ENCODE peak calls at places on chromosomes 4 and X, in nine cellular contexts. One of them, this sample, is unnamed.

GRCh38 chrX:51975811-51976210 is 82.4 kb downstream of the MAGED1 start:
- DNase-seq in mucosa of descending colon: no peak
- DNase-seq in neural progenitor cell: no peak
- DNase-seq in fibroblast of pulmonary artery: no peak
- DNase-seq in fibroblast of the aortic adventitia: no peak
- DNase-seq in mammary epithelial cell: no peak
- DNase-seq in fibroblast of lung: no peak
- DNase-seq in lower lobe of right lung: no peak
- DNase-seq in keratinocyte: no peak
- DNase-seq in this sample: no peak

GRCh38 chr4:77202491-77202890 is 45.5 kb downstream of the CCNG2 start:
- DNase-seq in fibroblast of the aortic adventitia: no peak
- DNase-seq in fibroblast of pulmonary artery: no peak
- DNase-seq in neural progenitor cell: no peak
- DNase-seq in lower lobe of right lung: no peak
- DNase-seq in mammary epithelial cell: peak; percentile 89
- DNase-seq in mucosa of descending colon: no peak
- DNase-seq in keratinocyte: peak; percentile 71
- DNase-seq in fibroblast of lung: no peak
- DNase-seq in this sample: no peak

GRCh38 chr4:85901500-85901899 is 426.6 kb downstream of the ARHGAP24 start:
- DNase-seq in lower lobe of right lung: no peak
- DNase-seq in fibroblast of pulmonary artery: peak; percentile 24
- DNase-seq in fibroblast of lung: peak; percentile 58
- DNase-seq in fibroblast of the aortic adventitia: no peak
- DNase-seq in mucosa of descending colon: no peak
- DNase-seq in mammary epithelial cell: no peak
- DNase-seq in keratinocyte: no peak
- DNase-seq in neural progenitor cell: no peak
- DNase-seq in this sample: peak; percentile 88

GRCh38 chr4:4533461-4534169 is 8.2 kb downstream of the STX18 start:
- DNase-seq in fibroblast of lung: no peak
- DNase-seq in fibroblast of the aortic adventitia: no peak
- DNase-seq in mucosa of descending colon: no peak
- DNase-seq in lower lobe of right lung: no peak
- DNase-seq in mammary epithelial cell: no peak
- DNase-seq in neural progenitor cell: no peak
- DNase-seq in keratinocyte: no peak
- DNase-seq in fibroblast of pulmonary artery: no peak
- DNase-seq in this sample: no peak

GRCh38 chrX:106247162-106247561 is 79.1 kb downstream of the PWWP3B start:
- DNase-seq in fibroblast of the aortic adventitia: no peak
- DNase-seq in keratinocyte: no peak
- DNase-seq in mucosa of descending colon: no peak
- DNase-seq in fibroblast of lung: no peak
- DNase-seq in fibroblast of pulmonary artery: peak; percentile 44
- DNase-seq in mammary epithelial cell: peak; percentile 67
- DNase-seq in neural progenitor cell: no peak
- DNase-seq in lower lobe of right lung: no peak
- DNase-seq in this sample: peak; percentile 1

GRCh38 chrX:101348452-101349222 is at the start of gene TIMM8A:
- DNase-seq in fibroblast of pulmonary artery: peak; percentile 69
- DNase-seq in mammary epithelial cell: peak; percentile 70
- DNase-seq in keratinocyte: no peak
- DNase-seq in lower lobe of right lung: peak; percentile 87
- DNase-seq in fibroblast of the aortic adventitia: peak; percentile 61
- DNase-seq in fibroblast of lung: peak; percentile 63
- DNase-seq in mucosa of descending colon: peak; percentile 86
- DNase-seq in neural progenitor cell: peak; percentile 70
- DNase-seq in this sample: peak; percentile 57

GRCh38 chr4:52588097-52588496 is 71.0 kb downstream of the USP46 start:
- DNase-seq in neural progenitor cell: peak; percentile 60
- DNase-seq in fibroblast of lung: peak; percentile 17
- DNase-seq in keratinocyte: no peak
- DNase-seq in mammary epithelial cell: no peak
- DNase-seq in lower lobe of right lung: no peak
- DNase-seq in mucosa of descending colon: peak; percentile 36
- DNase-seq in fibroblast of the aortic adventitia: peak; percentile 11
- DNase-seq in fibroblast of pulmonary artery: peak; percentile 23
- DNase-seq in this sample: peak; percentile 14

GRCh38 chr4:150010525-150011126 is 67.6 kb upstream of the DCLK2 start:
- DNase-seq in fibroblast of lung: peak; percentile 79
- DNase-seq in fibroblast of pulmonary artery: peak; percentile 81
- DNase-seq in lower lobe of right lung: no peak
- DNase-seq in neural progenitor cell: peak; percentile 60
- DNase-seq in keratinocyte: no peak
- DNase-seq in fibroblast of the aortic adventitia: peak; percentile 86
- DNase-seq in mucosa of descending colon: no peak
- DNase-seq in mammary epithelial cell: peak; percentile 52
- DNase-seq in this sample: peak; percentile 75

GRCh38 chr4:163111588-163111987 is 55.1 kb downstream of the NAF1 start:
- DNase-seq in mucosa of descending colon: no peak
- DNase-seq in neural progenitor cell: peak; percentile 46
- DNase-seq in fibroblast of the aortic adventitia: peak; percentile 28
- DNase-seq in mammary epithelial cell: no peak
- DNase-seq in lower lobe of right lung: no peak
- DNase-seq in fibroblast of pulmonary artery: peak; percentile 42
- DNase-seq in fibroblast of lung: peak; percentile 11
- DNase-seq in keratinocyte: no peak
- DNase-seq in this sample: no peak

GRCh38 chr4:125112536-125112935 is 202.2 kb upstream of the FAT4 start:
- DNase-seq in lower lobe of right lung: no peak
- DNase-seq in keratinocyte: no peak
- DNase-seq in mucosa of descending colon: no peak
- DNase-seq in fibroblast of the aortic adventitia: no peak
- DNase-seq in fibroblast of lung: no peak
- DNase-seq in fibroblast of pulmonary artery: no peak
- DNase-seq in neural progenitor cell: no peak
- DNase-seq in mammary epithelial cell: no peak
- DNase-seq in this sample: no peak

GRCh38 chrX:19673334-19674040 is 158.2 kb upstream of the MAP3K15 start:
- DNase-seq in mucosa of descending colon: peak; percentile 48
- DNase-seq in fibroblast of pulmonary artery: peak; percentile 95
- DNase-seq in fibroblast of the aortic adventitia: peak; percentile 97
- DNase-seq in neural progenitor cell: no peak
- DNase-seq in lower lobe of right lung: no peak
- DNase-seq in fibroblast of lung: peak; percentile 92
- DNase-seq in keratinocyte: peak; percentile 66
- DNase-seq in mammary epithelial cell: peak; percentile 80
- DNase-seq in this sample: peak; percentile 95

GRCh38 chr4:77819409-77819835 is 254 bp upstream of the CNOT6L start:
- DNase-seq in keratinocyte: no peak
- DNase-seq in lower lobe of right lung: no peak
- DNase-seq in fibroblast of pulmonary artery: peak; percentile 3
- DNase-seq in fibroblast of the aortic adventitia: no peak
- DNase-seq in fibroblast of lung: no peak
- DNase-seq in neural progenitor cell: no peak
- DNase-seq in mucosa of descending colon: peak; percentile 66
- DNase-seq in mammary epithelial cell: no peak
- DNase-seq in this sample: no peak

GRCh38 chr4:2402053-2402452 is 16.4 kb downstream of the ZFYVE28 start:
- DNase-seq in fibroblast of the aortic adventitia: peak; percentile 36
- DNase-seq in neural progenitor cell: peak; percentile 94
- DNase-seq in mucosa of descending colon: peak; percentile 86
- DNase-seq in keratinocyte: no peak
- DNase-seq in fibroblast of lung: no peak
- DNase-seq in mammary epithelial cell: peak; percentile 21
- DNase-seq in lower lobe of right lung: peak; percentile 68
- DNase-seq in fibroblast of pulmonary artery: peak; percentile 55
- DNase-seq in this sample: peak; percentile 40

GRCh38 chr4:102799816-102800215 is 27.5 kb downstream of the UBE2D3 start:
- DNase-seq in mammary epithelial cell: no peak
- DNase-seq in lower lobe of right lung: no peak
- DNase-seq in fibroblast of lung: no peak
- DNase-seq in fibroblast of the aortic adventitia: peak; percentile 79
- DNase-seq in mucosa of descending colon: no peak
- DNase-seq in keratinocyte: no peak
- DNase-seq in neural progenitor cell: no peak
- DNase-seq in fibroblast of pulmonary artery: peak; percentile 27
- DNase-seq in this sample: peak; percentile 39

DNA sequence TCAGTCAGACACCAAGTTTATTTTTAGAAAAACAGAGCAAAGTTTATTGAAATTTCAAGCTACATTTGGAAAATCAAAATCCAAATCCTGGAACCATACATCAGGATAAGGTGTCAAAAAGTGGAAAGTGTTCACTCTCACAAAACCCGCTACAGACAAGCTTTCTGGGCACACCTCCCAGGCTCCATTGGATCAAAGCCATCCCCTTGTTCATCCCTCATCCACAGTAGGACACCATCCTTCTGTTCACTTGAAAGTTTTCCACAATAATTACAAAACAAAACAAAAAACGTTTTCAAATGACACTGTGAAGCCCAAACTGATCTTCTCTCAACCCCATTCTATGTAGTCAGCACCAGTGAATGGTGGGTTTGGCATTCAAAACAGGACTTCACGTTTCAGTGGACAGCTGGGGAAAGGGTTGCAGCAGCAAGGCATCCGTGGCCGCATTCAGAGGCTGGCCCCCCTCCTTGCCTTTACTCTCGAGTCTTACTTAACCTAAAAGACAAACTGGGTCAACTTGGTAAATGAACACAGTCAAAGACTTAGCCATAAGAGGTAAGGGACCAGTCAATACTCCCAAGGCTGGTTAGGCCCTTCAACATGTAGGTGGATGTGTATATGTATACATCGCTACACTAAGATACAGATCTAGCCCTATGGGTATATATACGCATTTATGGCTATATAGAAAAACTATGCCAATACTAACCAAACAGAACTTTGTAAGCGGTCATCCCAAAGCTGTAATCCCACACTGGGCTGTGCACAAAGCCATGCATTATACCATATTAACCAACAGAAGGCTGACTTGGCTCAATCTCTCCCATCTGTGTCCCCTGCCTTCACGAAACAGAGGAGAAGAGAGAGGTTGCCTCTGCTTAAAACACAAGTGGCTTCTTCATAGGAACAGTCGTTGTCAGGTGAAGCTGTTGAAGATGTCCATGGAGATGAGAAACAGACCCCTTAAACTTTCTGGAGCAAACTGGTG is 62.1 kb downstream of the TSC22D3 start:
- DNase-seq in fibroblast of lung: peak; percentile 34
- DNase-seq in fibroblast of pulmonary artery: peak; percentile 39
- DNase-seq in mucosa of descending colon: no peak
- DNase-seq in mammary epithelial cell: no peak
- DNase-seq in lower lobe of right lung: no peak
- DNase-seq in fibroblast of the aortic adventitia: no peak
- DNase-seq in neural progenitor cell: no peak
- DNase-seq in keratinocyte: no peak
- DNase-seq in this sample: peak; percentile 17
- H3K4me3 ChIP-seq in fibroblast of lung: no peak overlapping the region
- H3K4me3 ChIP-seq in fibroblast of pulmonary artery: peak overlapping the region; percentile 88
- H3K4me3 ChIP-seq in mucosa of descending colon: no peak overlapping the region
- H3K4me3 ChIP-seq in mammary epithelial cell: no peak overlapping the region
- H3K4me3 ChIP-seq in lower lobe of right lung: peak overlapping the region; percentile 73
- H3K4me3 ChIP-seq in fibroblast of the aortic adventitia: no peak overlapping the region
- H3K4me3 ChIP-seq in neural progenitor cell: no peak overlapping the region
- H3K4me3 ChIP-seq in keratinocyte: no peak overlapping the region
- H3K4me3 ChIP-seq in this sample: no peak overlapping the region

DNA sequence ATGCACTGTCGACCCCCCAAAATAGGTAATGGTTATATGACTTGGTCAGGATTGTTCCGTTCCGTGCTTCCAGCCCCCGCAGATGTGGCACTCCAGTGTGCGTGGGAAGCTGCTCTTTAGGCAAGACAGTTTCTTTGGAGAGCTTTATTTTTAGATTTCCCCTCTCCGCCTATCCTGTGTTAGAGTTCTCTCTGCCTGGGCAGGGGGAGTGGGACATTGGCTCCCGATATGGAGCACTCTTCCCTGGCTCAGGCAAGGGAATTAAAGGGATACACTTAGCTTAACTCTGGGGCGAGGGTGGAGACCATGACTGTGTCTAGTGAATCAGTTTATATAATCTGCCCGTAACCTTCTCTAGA is 36.0 kb downstream of the DLG3 start:
- DNase-seq in fibroblast of lung: no peak
- DNase-seq in fibroblast of the aortic adventitia: no peak
- DNase-seq in lower lobe of right lung: no peak
- DNase-seq in mucosa of descending colon: no peak
- DNase-seq in mammary epithelial cell: no peak
- DNase-seq in fibroblast of pulmonary artery: peak; percentile 24
- DNase-seq in keratinocyte: no peak
- DNase-seq in neural progenitor cell: no peak
- DNase-seq in this sample: no peak
- H3K4me3 ChIP-seq in fibroblast of lung: no peak overlapping the region
- H3K4me3 ChIP-seq in fibroblast of the aortic adventitia: no peak overlapping the region
- H3K4me3 ChIP-seq in lower lobe of right lung: no peak overlapping the region
- H3K4me3 ChIP-seq in mucosa of descending colon: no peak overlapping the region
- H3K4me3 ChIP-seq in mammary epithelial cell: no peak overlapping the region
- H3K4me3 ChIP-seq in fibroblast of pulmonary artery: no peak overlapping the region
- H3K4me3 ChIP-seq in keratinocyte: no peak overlapping the region
- H3K4me3 ChIP-seq in neural progenitor cell: no peak overlapping the region
- H3K4me3 ChIP-seq in this sample: no peak overlapping the region

DNA sequence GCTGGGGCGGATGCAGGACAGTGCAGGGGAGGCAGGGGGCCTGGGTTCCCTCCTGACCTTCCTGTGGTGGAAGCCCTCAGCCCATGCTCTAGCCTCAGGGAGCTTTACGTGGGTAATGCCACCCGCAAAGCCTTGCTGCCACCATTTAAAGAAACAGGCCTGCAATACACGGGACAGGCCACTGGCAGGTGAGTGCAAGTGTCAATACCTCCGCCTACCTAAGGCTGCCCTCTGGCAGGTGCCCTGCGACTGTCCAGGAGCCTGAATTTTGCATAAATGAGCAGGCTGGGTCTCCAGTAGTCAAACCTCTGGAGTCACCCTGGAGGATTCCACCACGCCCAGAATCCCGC is 5.9 kb downstream of the CRMP1 start:
- DNase-seq in neural progenitor cell: no peak
- DNase-seq in fibroblast of lung: no peak
- DNase-seq in fibroblast of the aortic adventitia: no peak
- DNase-seq in lower lobe of right lung: no peak
- DNase-seq in fibroblast of pulmonary artery: no peak
- DNase-seq in keratinocyte: no peak
- DNase-seq in mucosa of descending colon: no peak
- DNase-seq in mammary epithelial cell: no peak
- DNase-seq in this sample: no peak
- H3K4me3 ChIP-seq in neural progenitor cell: peak overlapping the region; percentile 100
- H3K4me3 ChIP-seq in fibroblast of lung: no peak overlapping the region
- H3K4me3 ChIP-seq in fibroblast of the aortic adventitia: no peak overlapping the region
- H3K4me3 ChIP-seq in lower lobe of right lung: peak overlapping the region; percentile 55
- H3K4me3 ChIP-seq in fibroblast of pulmonary artery: no peak overlapping the region
- H3K4me3 ChIP-seq in keratinocyte: no peak overlapping the region
- H3K4me3 ChIP-seq in mucosa of descending colon: no peak overlapping the region
- H3K4me3 ChIP-seq in mammary epithelial cell: no peak overlapping the region
- H3K4me3 ChIP-seq in this sample: no peak overlapping the region

DNA sequence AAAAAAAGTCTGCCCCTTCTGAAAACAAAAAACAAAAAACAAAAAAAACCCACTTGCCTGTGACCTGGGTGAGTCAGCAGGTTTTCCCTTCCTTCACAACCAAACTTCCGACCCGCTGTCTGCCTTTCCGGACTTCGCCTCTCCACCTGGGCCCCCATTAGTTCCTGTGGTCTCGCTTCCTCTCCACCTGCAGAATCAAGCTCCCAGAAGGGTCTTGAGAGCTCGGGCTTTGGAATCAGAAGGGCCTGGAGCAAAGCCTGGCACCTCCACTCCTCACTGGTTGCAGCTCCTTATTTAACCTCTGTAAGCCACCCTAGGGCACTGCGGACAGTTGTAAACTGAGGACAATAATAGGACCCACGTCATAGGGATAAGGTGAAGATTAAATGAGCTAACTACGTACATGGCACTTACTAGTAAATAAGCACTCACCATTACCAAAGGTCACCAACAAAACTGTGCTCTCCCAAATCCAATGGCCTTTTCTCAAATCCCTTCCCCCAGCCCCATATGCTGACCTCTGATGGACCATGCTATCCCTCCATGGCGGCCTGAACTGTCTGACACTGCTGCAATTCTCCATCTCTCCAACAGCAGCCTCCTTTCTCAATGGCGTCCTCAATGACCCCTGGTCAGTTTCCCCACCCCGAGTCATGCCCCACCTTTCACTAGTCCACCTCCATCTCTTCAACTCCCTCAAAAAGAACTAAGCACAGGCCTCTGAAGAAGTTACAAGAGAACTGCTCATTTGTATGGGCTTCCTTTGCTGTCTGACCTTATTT is 64.2 kb downstream of the IRF2 start:
- DNase-seq in keratinocyte: no peak
- DNase-seq in neural progenitor cell: no peak
- DNase-seq in fibroblast of the aortic adventitia: no peak
- DNase-seq in fibroblast of pulmonary artery: no peak
- DNase-seq in mammary epithelial cell: no peak
- DNase-seq in mucosa of descending colon: no peak
- DNase-seq in lower lobe of right lung: no peak
- DNase-seq in fibroblast of lung: no peak
- DNase-seq in this sample: no peak
- H3K4me3 ChIP-seq in keratinocyte: no peak overlapping the region
- H3K4me3 ChIP-seq in neural progenitor cell: no peak overlapping the region
- H3K4me3 ChIP-seq in fibroblast of the aortic adventitia: no peak overlapping the region
- H3K4me3 ChIP-seq in fibroblast of pulmonary artery: no peak overlapping the region
- H3K4me3 ChIP-seq in mammary epithelial cell: no peak overlapping the region
- H3K4me3 ChIP-seq in mucosa of descending colon: no peak overlapping the region
- H3K4me3 ChIP-seq in lower lobe of right lung: no peak overlapping the region
- H3K4me3 ChIP-seq in fibroblast of lung: no peak overlapping the region
- H3K4me3 ChIP-seq in this sample: no peak overlapping the region